ENCODE peak calls at places on chromosome 9, in eight cellular contexts. B is hepatocyte; S is CD8-positive, alpha-beta T cell; V is lower lobe of right lung; Q is CD8-positive, alpha-beta memory T cell; G is right lobe of liver; X is aorta; E is cardiac muscle cell. I is an unnamed sample.
A peak's percentile ranks its signal among the peaks of the same experiment; 100 is the strongest.

GRCh38 chr9:127755558-127756060 is 20.5 kb upstream of the TOR2A start:
- DNase-seq in B (no peak), S (no peak), V (no peak), Q (no peak), G (no peak), X (no peak), E (no peak), I (no peak)

GRCh38 chr9:116842658-116843057 is 155.6 kb downstream of the TRIM32 start:
- DNase-seq in B (no peak), S (no peak), V (no peak), Q (no peak), G (no peak), X (no peak), E (no peak), I (no peak)

GRCh38 chr9:18759836-18760235 is 273.2 kb downstream of the SAXO1 start:
- DNase-seq in B (no peak), S (no peak), V (no peak), Q (no peak), G (no peak), X (no peak), E (no peak), I (no peak)

GRCh38 chr9:99833735-99834134 is 12.1 kb downstream of the NR4A3 start:
- DNase-seq in B (no peak), S (no peak), V (no peak), Q (no peak), G (no peak), X (no peak), E (no peak), I (no peak)

GRCh38 chr9:75088646-75089368 is 493 bp downstream of the OSTF1 start:
- DNase-seq in B (peak; percentile 77), S (no peak), V (peak; percentile 87), Q (no peak), G (peak; percentile 74), X (peak; percentile 83), E (peak; percentile 68), I (peak; percentile 41)

GRCh38 chr9:132669636-132670358 is at the start of gene DDX31:
- DNase-seq in B (peak; percentile 89), S (peak; percentile 89), V (peak; percentile 93), Q (peak; percentile 90), G (peak; percentile 90), X (peak; percentile 96), E (peak; percentile 82), I (peak; percentile 85)

GRCh38 chr9:126372716-126373115 is 46.1 kb downstream of the MVB12B start:
- DNase-seq in B (no peak), S (no peak), V (no peak), Q (no peak), G (no peak), X (no peak), E (no peak), I (no peak)

GRCh38 chr9:116394070-116394469 is 240.5 kb downstream of the PAPPA start:
- DNase-seq in B (no peak), S (no peak), V (no peak), Q (no peak), G (no peak), X (no peak), E (no peak), I (no peak)

GRCh38 chr9:91503650-91504007 is 80.0 kb upstream of the NFIL3 start:
- DNase-seq in B (no peak), S (no peak), V (no peak), Q (no peak), G (no peak), X (no peak), E (no peak), I (no peak)

GRCh38 chr9:135566552-135566951 is 5.0 kb downstream of the PAEP start:
- DNase-seq in B (no peak), S (no peak), V (no peak), Q (no peak), G (no peak), X (no peak), E (no peak), I (peak; percentile 39)

GRCh38 chr9:15308511-15308910 is 1.5 kb upstream of the TTC39B start:
- DNase-seq in B (no peak), S (no peak), V (no peak), Q (no peak), G (no peak), X (no peak), E (no peak), I (no peak)

GRCh38 chr9:126938332-126938731 is 23.8 kb downstream of the RALGPS1 start:
- DNase-seq in B (no peak), S (no peak), V (no peak), Q (no peak), G (peak; percentile 52), X (no peak), E (no peak), I (no peak)

GRCh38 chr9:136264046-136264802 is 18.6 kb upstream of the QSOX2 start:
- DNase-seq in B (no peak), S (no peak), V (no peak), Q (no peak), G (no peak), X (no peak), E (no peak), I (no peak)

GRCh38 chr9:120480707-120481106 is 99.3 kb downstream of the CDK5RAP2 start:
- DNase-seq in B (no peak), S (no peak), V (no peak), Q (no peak), G (no peak), X (no peak), E (no peak), I (no peak)

GRCh38 chr9:114196117-114196516 is 40.8 kb downstream of the COL27A1 start:
- DNase-seq in B (no peak), S (no peak), V (no peak), Q (no peak), G (no peak), X (no peak), E (no peak), I (no peak)

GRCh38 chr9:86792136-86792535 is 155.2 kb downstream of the GAS1 start:
- DNase-seq in B (no peak), S (no peak), V (no peak), Q (no peak), G (no peak), X (no peak), E (no peak), I (no peak)

GRCh38 chr9:23567756-23568155 is 258.3 kb downstream of the ELAVL2 start:
- DNase-seq in B (no peak), S (no peak), V (no peak), Q (no peak), G (no peak), X (no peak), E (no peak), I (no peak)

GRCh38 chr9:93114169-93114983 is 18.4 kb downstream of the CARD19 start:
- DNase-seq in B (no peak), S (no peak), V (peak; percentile 51), Q (no peak), G (peak; percentile 51), X (peak; percentile 69), E (no peak), I (no peak)
- H3K4me1 ChIP-seq in B (no peaks in the 10 kb centered on the region), S (peaks cover 5% of the 10 kb centered on the region), V (peaks cover 32% of the 10 kb centered on the region), Q (peaks cover 12% of the 10 kb centered on the region), G (no peaks in the 10 kb centered on the region), X (no peaks in the 10 kb centered on the region), E (peaks cover 3% of the 10 kb centered on the region), I (peaks cover 6% of the 10 kb centered on the region)

GRCh38 chr9:76531231-76531775 is 72.3 kb downstream of the GCNT1 start:
- DNase-seq in B (no peak), S (no peak), V (no peak), Q (no peak), G (no peak), X (no peak), E (no peak), I (no peak)

GRCh38 chr9:76528642-76529190 is 69.7 kb downstream of the GCNT1 start:
- DNase-seq in B (no peak), S (no peak), V (no peak), Q (no peak), G (no peak), X (peak; percentile 71), E (no peak), I (no peak)

GRCh38 chr9:76529667-76530066 is 70.7 kb downstream of the GCNT1 start:
- DNase-seq in B (no peak), S (no peak), V (no peak), Q (no peak), G (no peak), X (no peak), E (no peak), I (no peak)

GRCh38 chr9:76528056-76528455 is 69.1 kb downstream of the GCNT1 start:
- DNase-seq in B (no peak), S (no peak), V (no peak), Q (no peak), G (no peak), X (no peak), E (no peak), I (no peak)

GRCh38 chr9:76530458-76531100 is 71.6 kb downstream of the GCNT1 start:
- DNase-seq in B (no peak), S (no peak), V (no peak), Q (no peak), G (no peak), X (no peak), E (no peak), I (peak; percentile 23)
- H3K27ac ChIP-seq in B (no peak overlapping the region), S (no peak overlapping the region), V (no peak overlapping the region), Q (no peak overlapping the region), G (no peak overlapping the region), X (no peak overlapping the region), E (no peak overlapping the region), I (no peak overlapping the region)

GRCh38 chr9:70477146-70477745 is 62.8 kb upstream of the KLF9 start:
- DNase-seq in B (no peak), S (no peak), V (no peak), Q (no peak), G (no peak), X (no peak), E (no peak), I (no peak)
- H3K4me1 ChIP-seq in B (peaks cover 46% of the 10 kb centered on the region), S (no peaks in the 10 kb centered on the region), V (peaks cover 96% of the 10 kb centered on the region), Q (no peaks in the 10 kb centered on the region), G (no peaks in the 10 kb centered on the region), X (peaks cover 6% of the 10 kb centered on the region), E (no peaks in the 10 kb centered on the region), I (no peaks in the 10 kb centered on the region)

GRCh38 chr9:34648673-34649072 is 2.2 kb downstream of the GALT start:
- DNase-seq in B (no peak), S (no peak), V (no peak), Q (no peak), G (no peak), X (no peak), E (no peak), I (no peak)

GRCh38 chr9:34647084-34647403 is 569 bp downstream of the GALT start:
- DNase-seq in B (no peak), S (no peak), V (no peak), Q (no peak), G (no peak), X (no peak), E (no peak), I (no peak)

GRCh38 chr9:34646211-34647083 is at the start of gene GALT:
- DNase-seq in B (peak; percentile 96), S (peak; percentile 98), V (peak; percentile 97), Q (peak; percentile 90), G (peak; percentile 98), X (peak; percentile 98), E (peak; percentile 94), I (peak; percentile 95)

GRCh38 chr9:34644766-34645314 is 1.6 kb upstream of the GALT start:
- DNase-seq in B (peak; percentile 43), S (no peak), V (no peak), Q (no peak), G (peak; percentile 84), X (no peak), E (no peak), I (no peak)

DNA sequence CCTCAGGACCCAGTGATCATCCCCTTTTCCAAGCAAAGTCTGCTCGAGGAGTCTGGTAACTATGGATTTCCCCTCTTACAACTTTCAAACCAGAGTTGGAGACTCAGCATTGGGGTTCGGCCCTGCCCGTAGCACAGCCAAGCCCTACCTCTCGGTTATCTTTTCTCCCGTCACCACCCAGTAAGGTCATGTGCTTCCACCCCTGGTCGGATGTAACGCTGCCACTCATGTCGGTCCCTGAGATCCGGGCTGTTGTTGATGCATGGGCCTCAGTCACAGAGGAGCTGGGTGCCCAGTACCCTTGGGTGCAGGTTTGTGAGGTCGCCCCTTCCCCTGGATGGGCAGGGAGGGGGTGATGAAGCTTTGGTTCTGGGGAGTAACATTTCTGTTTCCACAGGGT is 1.2 kb downstream of the GALT start:
- DNase-seq in B (no peak), S (no peak), V (no peak), Q (no peak), G (no peak), X (no peak), E (no peak), I (no peak)
- H3K27ac ChIP-seq in B (peak overlapping the region; percentile 78), S (peak overlapping the region; percentile 69), V (peak overlapping the region; percentile 91), Q (peak overlapping the region; percentile 83), G (peak overlapping the region; percentile 83), X (no peak overlapping the region), E (peak overlapping the region; percentile 95), I (no peak overlapping the region)

I was measured in MM.1S.